ENCODE peak calls at places on chromosomes 6 and 20, in seven cellular contexts. D is breast epithelium; N is pancreas; K is neural progenitor cell; H is ovary; E is CD8-positive, alpha-beta memory T cell; X is lung. W is an unnamed sample.

GRCh38 chr20:36885355-36885754 is 9.4 kb downstream of the TLDC2 start:
- DNase-seq in X (no peak), D (no peak), K (peak), H (no peak), N (no peak), E (no peak), W (no peak)

GRCh38 chr6:42915737-42916136 is at the start of gene PTCRA:
- DNase-seq in H (no peak), E (no peak), N (no peak), X (no peak), K (no peak), D (no peak), W (no peak)

GRCh38 chr6:154197176-154197850 is 158.3 kb downstream of the OPRM1 start:
- DNase-seq in K (no peak), X (no peak), E (no peak), D (no peak), H (no peak), N (no peak), W (no peak)

GRCh38 chr20:1912056-1912455 is 16.8 kb downstream of the SIRPA start:
- DNase-seq in H (no peak), N (no peak), X (no peak), D (no peak), K (no peak), E (no peak), W (no peak)

GRCh38 chr6:36912583-36912982 is 26.8 kb downstream of the C6orf89 start:
- DNase-seq in K (no peak), X (no peak), D (no peak), E (peak), N (no peak), H (no peak), W (no peak)

GRCh38 chr6:43790031-43790430 is 20.0 kb downstream of the VEGFA start:
- DNase-seq in H (no peak), K (no peak), N (peak), X (no peak), D (no peak), E (no peak), W (no peak)

GRCh38 chr6:117550618-117551242 is 51.6 kb downstream of the GOPC start:
- DNase-seq in X (no peak), E (no peak), H (no peak), K (no peak), N (no peak), D (no peak), W (no peak)

GRCh38 chr6:137715589-137716045 is 151.4 kb upstream of the TNFAIP3 start:
- DNase-seq in H (no peak), N (no peak), X (no peak), D (no peak), K (no peak), E (peak), W (no peak)

GRCh38 chr6:33869121-33869520 is 65.3 kb upstream of the MLN start:
- DNase-seq in E (no peak), D (no peak), N (no peak), K (peak), X (no peak), H (no peak), W (no peak)
- H3K27ac ChIP-seq in E (no peak), D (no peak), N (no peak), K (no peak), X (no peak), H (no peak), W (no peak)

DNA sequence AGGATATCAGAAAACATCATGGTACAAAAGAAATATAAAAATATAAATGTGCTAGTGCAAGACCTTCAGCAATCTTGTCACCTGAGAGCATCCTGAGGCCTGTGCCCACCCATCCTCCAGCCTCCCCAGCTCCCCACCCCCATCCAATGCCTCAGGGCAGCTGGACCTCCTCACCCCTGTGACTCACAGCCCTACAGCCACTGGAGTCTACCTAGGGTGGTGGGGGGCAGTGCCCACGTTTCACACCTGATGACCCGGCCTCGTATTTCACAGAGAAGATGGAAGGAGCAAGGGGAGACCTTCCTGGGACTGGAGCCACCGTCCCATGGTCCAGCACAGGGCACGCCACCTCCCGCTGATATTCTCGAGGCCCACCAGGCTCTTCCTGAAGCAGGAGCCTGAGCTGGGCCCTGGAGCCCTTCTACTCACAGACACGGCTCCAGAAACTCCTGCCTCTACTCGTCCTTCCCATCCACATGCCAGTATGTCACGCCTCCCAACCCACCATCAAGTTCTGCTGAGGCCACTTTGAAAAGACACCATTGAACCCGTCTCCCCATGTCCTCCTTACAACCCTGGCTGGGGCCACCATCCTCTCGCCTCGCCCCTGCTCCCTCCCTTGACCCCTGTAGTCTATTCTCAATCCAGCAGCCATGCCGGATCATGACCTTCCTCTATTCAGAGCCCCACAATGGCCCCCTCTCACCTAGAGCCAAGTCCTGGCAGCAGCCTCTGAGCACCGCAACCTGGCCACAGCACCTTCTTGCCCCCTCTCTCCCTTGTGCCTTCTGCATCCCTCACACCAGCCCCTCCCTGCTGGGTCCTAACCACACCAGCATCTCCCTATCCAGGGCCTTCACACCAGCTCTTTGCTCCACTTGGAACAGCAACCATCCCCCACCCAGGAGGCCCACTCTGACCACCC is 13.3 kb downstream of the APMAP start:
- DNase-seq in E (no peak), K (no peak), N (no peak), H (no peak), D (no peak), X (no peak), W (no peak)
- H3K27ac ChIP-seq in E (no peak), K (no peak), N (no peak), H (no peak), D (no peak), X (no peak), W (peak)

DNA sequence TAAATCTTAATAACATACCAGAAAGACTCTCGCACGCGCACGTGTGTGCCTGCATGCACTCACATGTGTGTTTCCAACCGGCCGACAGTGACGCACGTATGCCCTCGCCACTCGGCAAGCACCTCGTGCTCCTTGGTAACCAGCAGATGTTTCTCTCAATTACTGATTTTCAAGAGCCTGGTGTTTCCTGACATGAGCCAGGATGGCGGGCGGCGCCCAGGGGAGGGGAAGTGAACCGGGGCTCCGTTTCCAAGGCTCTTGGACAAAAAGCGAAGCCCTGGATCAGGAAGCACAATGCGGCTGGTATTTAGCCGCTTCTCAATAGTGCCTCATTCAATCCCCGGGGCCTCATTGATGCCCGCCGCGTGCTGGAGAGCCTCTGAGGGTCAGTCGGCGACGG is 37.7 kb downstream of the PMEPA1 start:
- DNase-seq in K (peak), H (no peak), N (no peak), E (no peak), X (peak), D (no peak), W (no peak)
- H3K27ac ChIP-seq in K (no peak), H (no peak), N (no peak), E (no peak), X (peak), D (no peak), W (no peak)

DNA sequence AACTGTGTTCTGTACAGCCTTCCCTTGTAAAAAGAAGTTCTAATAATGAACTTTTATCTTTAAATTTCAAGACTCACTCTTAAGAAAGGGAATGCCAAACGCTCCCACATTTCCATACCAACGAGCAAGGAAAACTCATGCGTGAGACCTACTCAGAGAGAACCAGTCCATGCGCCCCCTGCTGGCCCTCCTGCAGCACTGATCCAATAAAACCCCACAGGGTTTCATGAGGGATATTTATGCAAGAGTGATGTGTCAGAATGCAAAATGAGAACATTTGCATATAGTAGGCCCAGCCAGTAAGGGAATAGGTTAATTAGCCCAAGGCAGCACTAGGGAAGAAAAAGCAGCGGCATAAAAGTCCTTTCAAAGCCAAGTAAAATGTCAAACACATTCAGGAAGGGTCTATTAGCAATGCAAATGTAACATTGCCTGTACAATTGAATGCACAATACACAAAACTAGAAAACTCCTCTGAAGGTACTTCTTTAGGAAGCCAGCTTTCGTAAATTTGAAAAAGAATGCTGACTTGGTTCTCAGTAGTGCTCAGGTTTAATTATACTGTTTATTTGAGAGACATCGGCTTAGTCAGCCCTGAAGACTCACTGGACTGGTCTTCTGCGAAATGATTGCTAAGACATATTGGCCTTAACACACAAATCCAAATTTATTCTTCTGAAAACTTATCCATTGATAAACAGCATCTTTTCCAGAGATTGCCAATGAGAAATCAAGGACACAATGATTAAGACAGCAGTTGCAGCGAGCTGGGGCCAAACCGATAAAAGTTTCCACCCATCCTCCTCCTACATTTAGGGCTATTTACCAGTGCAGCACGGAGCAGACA is 93.2 kb downstream of the GMPR start:
- DNase-seq in X (peak), K (peak), H (peak), D (peak), E (peak), N (no peak), W (peak)
- H3K27ac ChIP-seq in X (no peak), K (no peak), H (no peak), D (no peak), E (no peak), N (no peak), W (no peak)

DNA sequence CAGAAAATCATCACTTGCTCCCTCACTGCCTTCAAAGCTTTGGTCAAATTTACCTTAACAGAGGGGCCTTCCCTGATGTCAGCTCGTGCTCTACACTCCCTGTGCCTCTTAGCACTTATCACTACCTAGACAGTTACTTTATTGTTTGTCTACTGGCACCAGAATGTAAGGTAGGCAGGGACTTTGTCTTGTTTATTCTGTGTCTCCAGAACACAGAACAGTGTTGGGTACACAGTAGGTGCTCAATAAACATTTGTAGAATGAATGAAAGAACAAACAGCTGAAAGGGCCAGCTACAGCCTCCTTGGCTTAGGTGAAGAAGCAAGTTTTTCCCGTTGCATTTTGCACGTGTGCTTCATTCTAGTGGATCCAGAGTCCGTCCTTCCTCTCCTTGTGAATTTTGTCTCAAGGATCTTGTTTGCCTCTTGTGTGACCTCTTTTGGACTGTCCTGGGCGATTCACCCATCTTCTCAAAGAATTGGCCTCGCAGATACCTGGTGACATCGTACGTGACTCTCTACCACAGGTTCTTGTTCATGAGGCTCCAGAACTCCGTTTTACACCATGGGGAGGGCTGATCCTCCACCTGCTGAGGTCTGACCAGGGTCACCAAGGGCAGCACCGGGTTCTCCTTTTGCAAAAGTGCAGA is 84.2 kb upstream of the ARMC2 start:
- DNase-seq in X (no peak), D (no peak), E (no peak), N (no peak), H (no peak), K (no peak), W (no peak)
- H3K27ac ChIP-seq in X (no peak), D (no peak), E (no peak), N (peak), H (no peak), K (no peak), W (no peak)

GRCh38 chr20:10626896-10627295 is 46.9 kb downstream of the JAG1 start:
- DNase-seq in K (no peak), H (no peak), X (no peak), E (no peak), N (no peak), D (no peak), W (no peak)

GRCh38 chr20:10621159-10621558 is 52.6 kb downstream of the JAG1 start:
- DNase-seq in K (no peak), H (no peak), D (no peak), X (no peak), E (no peak), N (no peak), W (no peak)

GRCh38 chr20:10619427-10619826 is 54.4 kb downstream of the JAG1 start:
- DNase-seq in N (no peak), X (no peak), D (no peak), H (no peak), K (peak), E (no peak), W (no peak)

GRCh38 chr20:10625641-10626040 is 48.2 kb downstream of the JAG1 start:
- DNase-seq in D (no peak), H (no peak), K (no peak), X (no peak), E (no peak), N (no peak), W (no peak)

DNA sequence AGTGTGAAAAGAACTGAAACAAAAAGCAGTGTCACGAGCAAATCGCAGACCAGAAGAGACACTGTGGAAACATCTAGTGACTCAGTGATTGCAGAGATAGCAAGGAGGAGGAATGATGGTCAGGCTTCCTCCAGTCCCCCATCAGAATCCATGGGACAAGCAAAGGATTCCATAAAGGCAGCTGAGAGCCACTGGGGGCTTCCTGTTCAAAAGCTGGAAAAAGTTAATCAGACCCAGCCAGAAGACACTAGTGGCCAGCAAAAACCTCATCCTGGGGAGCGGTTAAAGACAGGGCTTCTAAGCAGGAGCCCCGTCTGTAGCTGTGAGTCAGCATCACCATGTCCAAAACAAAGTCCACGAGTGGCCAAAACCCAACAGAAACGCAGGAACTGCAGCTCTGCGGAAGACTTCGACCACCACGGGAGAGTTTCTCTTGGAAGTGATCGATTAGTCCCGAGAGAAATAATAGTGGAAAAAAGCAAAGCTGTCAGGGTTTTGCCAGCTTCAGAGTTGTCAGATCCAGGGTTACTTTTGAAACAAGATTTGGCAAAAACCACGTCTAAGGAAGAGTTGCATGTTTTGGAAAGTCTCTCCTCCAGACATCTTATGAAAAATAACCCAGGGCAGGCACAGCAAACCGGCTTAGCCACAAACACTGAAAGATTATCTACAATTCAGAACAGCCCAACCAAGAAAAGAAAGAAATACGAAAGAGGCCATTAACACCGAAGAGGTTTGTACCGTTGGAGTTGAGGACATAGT is 51.0 kb downstream of the JAG1 start:
- DNase-seq in N (no peak), D (no peak), K (no peak), H (peak), E (no peak), X (no peak), W (no peak)
- H3K27ac ChIP-seq in N (no peak), D (peak), K (no peak), H (peak), E (no peak), X (no peak), W (no peak)

GRCh38 chr6:12335131-12335527 is 45.0 kb downstream of the EDN1 start:
- DNase-seq in H (no peak), X (no peak), K (no peak), N (no peak), D (no peak), E (no peak), W (no peak)
- H3K27ac ChIP-seq in H (no peak), X (no peak), K (no peak), N (peak), D (no peak), E (no peak), W (no peak)

GRCh38 chr6:3019065-3019464 is 19.4 kb downstream of the NQO2 start:
- DNase-seq in X (no peak), K (no peak), E (no peak), H (no peak), N (no peak), D (no peak), W (no peak)
- H3K27ac ChIP-seq in X (no peak), K (no peak), E (no peak), H (no peak), N (no peak), D (no peak), W (no peak)